ENCODE peak calls at places on chromosomes 1 and 21, in seven cellular contexts. G is uterus, T is HCT116, E is mammary epithelial cell, W is HFF-Myc, P is left lung, F is AG04450. R is an unnamed sample.

GRCh38 chr1:113760102-113760804 is 967 bp upstream of the PHTF1 start:
- DNase-seq in G (no peak), T (no peak), E (no peak), W (no peak), P (no peak), F (no peak), R (no peak)

GRCh38 chr1:87556326-87556725 is 227.6 kb downstream of the LMO4 start:
- DNase-seq in G (no peak), T (no peak), E (no peak), W (no peak), P (no peak), F (no peak), R (no peak)

GRCh38 chr1:7644906-7645750 is 126.0 kb upstream of the VAMP3 start:
- DNase-seq in G (no peak), T (no peak), E (peak), W (no peak), P (peak), F (peak), R (peak)

GRCh38 chr1:228411548-228412430 is 4.9 kb downstream of the TRIM17 start:
- DNase-seq in G (no peak), T (no peak), E (no peak), W (no peak), P (no peak), F (no peak), R (no peak)

GRCh38 chr21:43298546-43299440 is 128.1 kb downstream of the SIK1 start:
- DNase-seq in G (no peak), T (no peak), E (no peak), W (no peak), P (no peak), F (no peak), R (peak)

GRCh38 chr1:211928222-211928856 is 97.8 kb upstream of the LPGAT1 start:
- DNase-seq in G (no peak), T (no peak), E (peak), W (no peak), P (no peak), F (no peak), R (no peak)

GRCh38 chr21:29231781-29232548 is 66.8 kb upstream of the BACH1 start:
- DNase-seq in G (no peak), T (no peak), E (no peak), W (no peak), P (no peak), F (no peak), R (no peak)

GRCh38 chr1:203572134-203572625 is 54.5 kb upstream of the ATP2B4 start:
- DNase-seq in G (peak), T (no peak), E (no peak), W (no peak), P (no peak), F (no peak), R (no peak)

GRCh38 chr1:25020173-25020840 is 90.2 kb upstream of the RUNX3 start:
- DNase-seq in G (no peak), T (no peak), E (no peak), W (no peak), P (no peak), F (no peak), R (no peak)

GRCh38 chr1:165162671-165163241 is 193.8 kb downstream of the LMX1A start:
- DNase-seq in G (no peak), T (no peak), E (peak), W (no peak), P (no peak), F (no peak), R (no peak)

GRCh38 chr21:36914244-36915013 is 52.0 kb downstream of the HLCS start:
- DNase-seq in G (no peak), T (no peak), E (no peak), W (no peak), P (no peak), F (no peak), R (no peak)

GRCh38 chr1:225998560-225999226 is 450 bp downstream of the SDE2 start:
- DNase-seq in G (no peak), T (no peak), E (peak), W (no peak), P (no peak), F (no peak), R (no peak)

GRCh38 chr21:29196021-29196663 is 65.7 kb downstream of the MAP3K7CL start:
- DNase-seq in G (no peak), T (peak), E (peak), W (no peak), P (no peak), F (peak), R (no peak)

GRCh38 chr1:206766251-206766856 is 4.2 kb upstream of the IL19 start:
- DNase-seq in G (no peak), T (no peak), E (peak), W (peak), P (peak), F (peak), R (peak)

GRCh38 chr1:3618904-3619671 is 5.7 kb upstream of the TPRG1L start:
- DNase-seq in G (peak), T (peak), E (peak), W (no peak), P (no peak), F (peak), R (peak)

GRCh38 chr1:22875240-22875639 is 97.4 kb downstream of the LACTBL1 start:
- DNase-seq in G (no peak), T (no peak), E (no peak), W (no peak), P (no peak), F (no peak), R (no peak)

GRCh38 chr1:95728841-95729240 is 494.8 kb downstream of the RWDD3 start:
- DNase-seq in G (no peak), T (no peak), E (no peak), W (no peak), P (no peak), F (no peak), R (no peak)

GRCh38 chr1:114010433-114011184 is 31.3 kb downstream of the OLFML3 start:
- DNase-seq in G (no peak), T (no peak), E (no peak), W (no peak), P (no peak), F (no peak), R (no peak)

GRCh38 chr1:45304311-45305081 is 22.2 kb upstream of the HPDL start:
- DNase-seq in G (peak), T (no peak), E (no peak), W (no peak), P (no peak), F (no peak), R (peak)

GRCh38 chr1:2196901-2197638 is 2.5 kb upstream of the FAAP20 start:
- DNase-seq in G (no peak), T (no peak), E (no peak), W (no peak), P (no peak), F (no peak), R (peak)

GRCh38 chr1:248404024-248404423 is 1.2 kb downstream of the OR2T1 start:
- DNase-seq in G (no peak), T (peak), E (peak), W (no peak), P (no peak), F (no peak), R (no peak)

GRCh38 chr1:117695796-117696505 is 90.1 kb downstream of the TENT5C start:
- DNase-seq in G (peak), T (no peak), E (peak), W (peak), P (no peak), F (peak), R (no peak)

GRCh38 chr1:178536844-178537371 is 24.0 kb downstream of the TEX35 start:
- DNase-seq in G (peak), T (peak), E (peak), W (peak), P (no peak), F (peak), R (no peak)

GRCh38 chr1:54809496-54810074 is 8.5 kb upstream of the TTC22 start:
- DNase-seq in G (no peak), T (no peak), E (no peak), W (no peak), P (no peak), F (no peak), R (no peak)

GRCh38 chr1:36567601-36568341 is 85.1 kb upstream of the CSF3R start:
- DNase-seq in G (no peak), T (no peak), E (no peak), W (no peak), P (no peak), F (no peak), R (no peak)

GRCh38 chr1:197440730-197441129 is 172.7 kb downstream of the CRB1 start:
- DNase-seq in G (no peak), T (no peak), E (no peak), W (no peak), P (no peak), F (no peak), R (no peak)

GRCh38 chr1:246769306-246769705 is 45.1 kb downstream of the SCCPDH start:
- DNase-seq in G (no peak), T (no peak), E (peak), W (peak), P (no peak), F (peak), R (no peak)

GRCh38 chr1:9183441-9183840 is 51.1 kb upstream of the H6PD start:
- DNase-seq in G (no peak), T (no peak), E (no peak), W (no peak), P (peak), F (no peak), R (no peak)

GRCh38 chr21:45590246-45590725 is 48.0 kb upstream of the SLC19A1 start:
- DNase-seq in G (peak), T (no peak), E (peak), W (no peak), P (peak), F (no peak), R (peak)

GRCh38 chr21:15688016-15688415 is 41.8 kb upstream of the USP25 start:
- DNase-seq in G (no peak), T (no peak), E (no peak), W (no peak), P (no peak), F (no peak), R (no peak)

GRCh38 chr21:15687208-15687607 is 42.6 kb upstream of the USP25 start:
- DNase-seq in G (no peak), T (no peak), E (peak), W (peak), P (no peak), F (no peak), R (no peak)

GRCh38 chr21:15686506-15686905 is 43.3 kb upstream of the USP25 start:
- DNase-seq in G (no peak), T (no peak), E (no peak), W (no peak), P (no peak), F (no peak), R (no peak)

GRCh38 chr21:15692711-15693110 is 37.1 kb upstream of the USP25 start:
- DNase-seq in G (no peak), T (no peak), E (no peak), W (no peak), P (no peak), F (no peak), R (no peak)

GRCh38 chr21:15688809-15689208 is 41.0 kb upstream of the USP25 start:
- DNase-seq in G (no peak), T (no peak), E (peak), W (no peak), P (no peak), F (no peak), R (no peak)
- H3K4me3 ChIP-seq in G (no peak), T (no peak), E (no peak), W (no peak), P (no peak), F (no peak), R (no peak)

DNA sequence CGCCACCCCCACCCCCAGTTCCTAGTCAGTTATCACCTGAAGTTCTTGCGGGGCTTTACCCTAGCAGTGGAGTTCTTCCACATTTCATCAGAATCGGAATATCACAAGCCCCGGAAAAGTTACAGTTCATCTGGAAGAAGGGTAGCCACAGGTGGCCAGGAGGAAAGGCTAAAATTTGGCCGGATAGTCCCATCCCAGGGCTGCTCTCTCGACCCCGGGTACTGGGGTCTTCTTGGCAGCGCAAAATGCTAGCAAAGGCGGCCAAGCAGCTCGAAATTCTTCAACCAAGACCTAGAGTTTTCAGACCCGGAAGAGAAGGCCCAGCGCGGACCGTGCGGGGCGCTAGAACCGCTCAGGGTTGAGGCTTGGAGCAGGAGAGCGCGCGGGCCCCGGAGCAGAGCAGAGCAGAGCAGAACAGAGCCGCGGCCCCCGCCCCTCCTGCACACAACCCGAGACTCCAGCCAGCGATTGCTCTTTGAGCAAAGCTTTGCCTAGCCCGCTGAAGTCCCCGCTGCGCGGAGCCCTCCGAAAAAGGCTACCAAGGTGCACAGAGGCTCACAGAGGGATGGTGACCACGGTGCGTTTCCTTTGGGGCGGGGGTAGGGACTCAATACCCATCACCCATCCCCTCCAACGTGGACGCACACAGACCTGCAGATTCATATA is 8.1 kb downstream of the HLX start:
- DNase-seq in G (no peak), T (no peak), E (no peak), W (no peak), P (peak), F (no peak), R (peak)
- H3K4me3 ChIP-seq in G (no peak), T (no peak), E (no peak), W (peak), P (no peak), F (no peak), R (no peak)

GRCh38 chr1:16956775-16957174 is 23.6 kb downstream of the MFAP2 start:
- DNase-seq in G (no peak), T (no peak), E (no peak), W (no peak), P (no peak), F (no peak), R (no peak)

GRCh38 chr1:16958475-16958874 is 21.9 kb downstream of the MFAP2 start:
- DNase-seq in G (no peak), T (no peak), E (no peak), W (no peak), P (no peak), F (no peak), R (no peak)

GRCh38 chr1:16961297-16962124 is 18.9 kb downstream of the MFAP2 start:
- DNase-seq in G (no peak), T (no peak), E (no peak), W (no peak), P (no peak), F (no peak), R (no peak)

GRCh38 chr1:16965486-16966067 is 14.8 kb downstream of the MFAP2 start:
- DNase-seq in G (no peak), T (no peak), E (no peak), W (no peak), P (no peak), F (no peak), R (no peak)

DNA sequence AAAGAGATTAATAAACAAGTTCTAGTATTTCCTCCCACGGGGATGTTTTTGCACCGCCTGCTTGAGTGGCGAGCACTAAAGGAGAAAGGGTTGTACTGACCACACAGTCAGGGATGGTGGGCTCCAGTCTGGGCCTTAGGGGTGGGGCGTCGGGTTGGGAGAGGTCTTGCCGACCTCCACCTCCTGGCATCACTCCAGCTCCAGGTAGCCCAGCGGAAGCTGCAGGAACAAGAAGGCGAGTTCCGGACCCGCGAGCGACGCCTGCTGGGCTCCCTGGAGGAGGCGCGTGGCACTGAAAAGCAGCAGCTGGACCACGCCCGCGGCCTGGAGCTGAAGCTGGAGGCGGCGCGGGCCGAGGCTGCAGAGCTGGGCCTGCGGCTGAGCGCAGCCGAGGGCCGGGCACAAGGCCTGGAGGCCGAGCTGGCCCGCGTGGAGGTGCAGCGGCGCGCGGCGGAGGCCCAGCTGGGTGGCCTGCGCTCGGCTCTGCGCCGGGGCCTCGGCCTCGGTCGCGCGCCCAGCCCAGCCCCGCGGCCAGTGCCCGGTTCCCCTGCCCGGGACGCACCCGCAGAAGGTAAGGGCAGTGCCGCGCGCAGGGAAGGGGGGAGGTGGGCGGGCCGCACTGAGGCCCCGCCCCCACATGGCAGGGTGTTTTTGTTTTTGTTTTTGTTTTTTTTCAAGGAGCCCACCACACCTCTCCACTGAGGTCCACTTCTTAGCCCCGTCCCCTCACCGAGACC is 19.7 kb downstream of the MFAP2 start:
- DNase-seq in G (peak), T (peak), E (no peak), W (no peak), P (peak), F (no peak), R (peak)
- H3K4me3 ChIP-seq in G (peak), T (peak), E (no peak), W (peak), P (peak), F (peak), R (peak)

GRCh38 chr1:28506907-28507246 is 1.0 kb downstream of the RCC1 start:
- DNase-seq in G (no peak), T (no peak), E (no peak), W (no peak), P (no peak), F (no peak), R (no peak)

GRCh38 chr1:28509705-28510349 is 4.0 kb downstream of the RCC1 start:
- DNase-seq in G (no peak), T (no peak), E (peak), W (no peak), P (no peak), F (no peak), R (no peak)

GRCh38 chr1:28507247-28507645 is 1.4 kb downstream of the RCC1 start:
- DNase-seq in G (no peak), T (no peak), E (no peak), W (no peak), P (no peak), F (no peak), R (no peak)

GRCh38 chr1:28508435-28508754 is 2.6 kb downstream of the RCC1 start:
- DNase-seq in G (no peak), T (no peak), E (no peak), W (no peak), P (no peak), F (no peak), R (no peak)

DNA sequence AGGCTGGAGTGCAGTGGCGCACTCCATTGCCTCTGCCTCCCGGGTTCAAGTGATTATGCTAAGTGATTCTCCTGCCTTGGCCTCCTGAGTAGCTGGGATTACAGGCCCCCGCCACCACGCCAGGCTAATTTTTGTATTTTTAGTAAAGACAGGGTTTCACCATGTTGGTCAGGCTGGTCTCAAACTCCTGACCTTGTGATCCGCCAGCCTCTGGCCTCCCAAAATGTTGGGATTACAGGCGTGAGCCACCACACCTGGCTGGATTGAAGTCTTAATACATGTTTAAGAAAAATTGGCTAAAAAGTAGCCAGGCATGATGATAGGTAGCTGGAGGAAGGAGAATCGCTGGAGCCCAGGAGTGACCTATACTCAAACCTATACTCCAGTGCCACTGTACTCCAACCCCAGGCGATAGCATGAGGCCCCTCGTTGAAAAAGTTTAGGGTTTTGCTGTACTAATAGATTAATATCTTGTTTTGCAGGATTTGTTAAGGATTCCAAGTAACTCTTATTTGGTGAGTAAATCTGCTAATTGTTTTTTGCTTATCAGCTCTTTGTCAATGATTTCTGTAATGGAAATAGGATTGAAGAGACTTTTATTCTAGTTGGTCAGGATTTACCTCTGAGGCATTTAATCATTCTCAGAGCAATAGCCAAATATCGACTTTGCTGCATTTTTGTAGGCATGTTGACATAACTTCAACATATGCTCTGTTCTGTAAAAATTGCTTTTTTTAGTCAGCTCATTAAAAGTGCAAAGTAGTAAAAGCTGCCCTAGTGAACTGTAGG is 2.0 kb downstream of the RCC1 start:
- DNase-seq in G (no peak), T (no peak), E (no peak), W (no peak), P (no peak), F (no peak), R (no peak)
- H3K4me3 ChIP-seq in G (peak), T (peak), E (peak), W (peak), P (peak), F (peak), R (peak)

R was measured in kidney.